ENCODE peak calls at places on chromosomes 5 and 9, in eight cellular contexts. One of them, this sample, is unnamed.

GRCh38 chr5:79802995-79803394 is 113.4 kb downstream of the CMYA5 start:
- DNase-seq in activated naive CD8-positive, alpha-beta T cell treated with anti-CD3 and anti-CD28 coated beads, Interleukin-2, amount 50 U/mL, for 24 hours: no peak
- DNase-seq in AML-193: no peak
- DNase-seq in NCI-H1092 treated with DMSO at 0.1 percent for 48 hours: no peak
- DNase-seq in HT1080: no peak
- DNase-seq in stimulated activated CD8-positive, alpha-beta memory T cell treated with anti-CD3 and anti-CD28 coated beads, Interleukin-15, amount 100 ng/mL, for 4 hours: no peak
- DNase-seq in adipocyte: no peak
- DNase-seq in AG08395: no peak
- DNase-seq in this sample: no peak

GRCh38 chr9:114931407-114931806 is 1.0 kb upstream of the TNFSF8 start:
- DNase-seq in HT1080: no peak
- DNase-seq in stimulated activated CD8-positive, alpha-beta memory T cell treated with anti-CD3 and anti-CD28 coated beads, Interleukin-15, amount 100 ng/mL, for 4 hours: no peak
- DNase-seq in NCI-H1092 treated with DMSO at 0.1 percent for 48 hours: no peak
- DNase-seq in adipocyte: no peak
- DNase-seq in activated naive CD8-positive, alpha-beta T cell treated with anti-CD3 and anti-CD28 coated beads, Interleukin-2, amount 50 U/mL, for 24 hours: no peak
- DNase-seq in AML-193: no peak
- DNase-seq in AG08395: no peak
- DNase-seq in this sample: no peak

GRCh38 chr5:43421450-43422133 is 9.4 kb upstream of the CCL28 start:
- DNase-seq in activated naive CD8-positive, alpha-beta T cell treated with anti-CD3 and anti-CD28 coated beads, Interleukin-2, amount 50 U/mL, for 24 hours: no peak
- DNase-seq in NCI-H1092 treated with DMSO at 0.1 percent for 48 hours: no peak
- DNase-seq in HT1080: no peak
- DNase-seq in adipocyte: no peak
- DNase-seq in stimulated activated CD8-positive, alpha-beta memory T cell treated with anti-CD3 and anti-CD28 coated beads, Interleukin-15, amount 100 ng/mL, for 4 hours: no peak
- DNase-seq in AML-193: no peak
- DNase-seq in AG08395: no peak
- DNase-seq in this sample: no peak

GRCh38 chr5:96734871-96735325 is 72.7 kb downstream of the CAST start:
- DNase-seq in NCI-H1092 treated with DMSO at 0.1 percent for 48 hours: no peak
- DNase-seq in AML-193: peak
- DNase-seq in AG08395: no peak
- DNase-seq in HT1080: peak
- DNase-seq in adipocyte: peak
- DNase-seq in stimulated activated CD8-positive, alpha-beta memory T cell treated with anti-CD3 and anti-CD28 coated beads, Interleukin-15, amount 100 ng/mL, for 4 hours: no peak
- DNase-seq in activated naive CD8-positive, alpha-beta T cell treated with anti-CD3 and anti-CD28 coated beads, Interleukin-2, amount 50 U/mL, for 24 hours: no peak
- DNase-seq in this sample: no peak

GRCh38 chr5:5474961-5475360 is 52.5 kb downstream of the ICE1 start:
- DNase-seq in AML-193: no peak
- DNase-seq in HT1080: no peak
- DNase-seq in activated naive CD8-positive, alpha-beta T cell treated with anti-CD3 and anti-CD28 coated beads, Interleukin-2, amount 50 U/mL, for 24 hours: no peak
- DNase-seq in AG08395: no peak
- DNase-seq in NCI-H1092 treated with DMSO at 0.1 percent for 48 hours: no peak
- DNase-seq in stimulated activated CD8-positive, alpha-beta memory T cell treated with anti-CD3 and anti-CD28 coated beads, Interleukin-15, amount 100 ng/mL, for 4 hours: no peak
- DNase-seq in adipocyte: no peak
- DNase-seq in this sample: no peak

GRCh38 chr9:121636411-121636865 is 15.0 kb upstream of the DAB2IP start:
- DNase-seq in activated naive CD8-positive, alpha-beta T cell treated with anti-CD3 and anti-CD28 coated beads, Interleukin-2, amount 50 U/mL, for 24 hours: no peak
- DNase-seq in AG08395: peak
- DNase-seq in NCI-H1092 treated with DMSO at 0.1 percent for 48 hours: no peak
- DNase-seq in stimulated activated CD8-positive, alpha-beta memory T cell treated with anti-CD3 and anti-CD28 coated beads, Interleukin-15, amount 100 ng/mL, for 4 hours: no peak
- DNase-seq in HT1080: no peak
- DNase-seq in AML-193: no peak
- DNase-seq in adipocyte: peak
- DNase-seq in this sample: no peak

GRCh38 chr9:117782931-117783788 is 79.0 kb downstream of the TLR4 start:
- DNase-seq in HT1080: peak
- DNase-seq in AML-193: peak
- DNase-seq in stimulated activated CD8-positive, alpha-beta memory T cell treated with anti-CD3 and anti-CD28 coated beads, Interleukin-15, amount 100 ng/mL, for 4 hours: peak
- DNase-seq in activated naive CD8-positive, alpha-beta T cell treated with anti-CD3 and anti-CD28 coated beads, Interleukin-2, amount 50 U/mL, for 24 hours: peak
- DNase-seq in adipocyte: peak
- DNase-seq in NCI-H1092 treated with DMSO at 0.1 percent for 48 hours: peak
- DNase-seq in AG08395: peak
- DNase-seq in this sample: peak

GRCh38 chr9:91734371-91734981 is 215.6 kb downstream of the ROR2 start:
- DNase-seq in AG08395: peak
- DNase-seq in NCI-H1092 treated with DMSO at 0.1 percent for 48 hours: peak
- DNase-seq in AML-193: no peak
- DNase-seq in activated naive CD8-positive, alpha-beta T cell treated with anti-CD3 and anti-CD28 coated beads, Interleukin-2, amount 50 U/mL, for 24 hours: peak
- DNase-seq in HT1080: peak
- DNase-seq in stimulated activated CD8-positive, alpha-beta memory T cell treated with anti-CD3 and anti-CD28 coated beads, Interleukin-15, amount 100 ng/mL, for 4 hours: peak
- DNase-seq in adipocyte: peak
- DNase-seq in this sample: peak

GRCh38 chr9:16267336-16268036 is 603.0 kb downstream of the BNC2 start:
- DNase-seq in adipocyte: peak
- DNase-seq in HT1080: peak
- DNase-seq in stimulated activated CD8-positive, alpha-beta memory T cell treated with anti-CD3 and anti-CD28 coated beads, Interleukin-15, amount 100 ng/mL, for 4 hours: no peak
- DNase-seq in activated naive CD8-positive, alpha-beta T cell treated with anti-CD3 and anti-CD28 coated beads, Interleukin-2, amount 50 U/mL, for 24 hours: no peak
- DNase-seq in NCI-H1092 treated with DMSO at 0.1 percent for 48 hours: peak
- DNase-seq in AML-193: no peak
- DNase-seq in AG08395: peak
- DNase-seq in this sample: peak

GRCh38 chr9:90943341-90943740 is 141.7 kb downstream of the SYK start:
- DNase-seq in adipocyte: peak
- DNase-seq in AML-193: no peak
- DNase-seq in HT1080: no peak
- DNase-seq in AG08395: peak
- DNase-seq in NCI-H1092 treated with DMSO at 0.1 percent for 48 hours: no peak
- DNase-seq in activated naive CD8-positive, alpha-beta T cell treated with anti-CD3 and anti-CD28 coated beads, Interleukin-2, amount 50 U/mL, for 24 hours: no peak
- DNase-seq in stimulated activated CD8-positive, alpha-beta memory T cell treated with anti-CD3 and anti-CD28 coated beads, Interleukin-15, amount 100 ng/mL, for 4 hours: no peak
- DNase-seq in this sample: no peak

GRCh38 chr5:119678351-119679028 is 49.1 kb downstream of the FAM170A start:
- DNase-seq in HT1080: no peak
- DNase-seq in adipocyte: no peak
- DNase-seq in activated naive CD8-positive, alpha-beta T cell treated with anti-CD3 and anti-CD28 coated beads, Interleukin-2, amount 50 U/mL, for 24 hours: no peak
- DNase-seq in AML-193: no peak
- DNase-seq in NCI-H1092 treated with DMSO at 0.1 percent for 48 hours: no peak
- DNase-seq in stimulated activated CD8-positive, alpha-beta memory T cell treated with anti-CD3 and anti-CD28 coated beads, Interleukin-15, amount 100 ng/mL, for 4 hours: no peak
- DNase-seq in AG08395: no peak
- DNase-seq in this sample: no peak

GRCh38 chr5:119355636-119356383 is at the start of gene TNFAIP8:
- DNase-seq in activated naive CD8-positive, alpha-beta T cell treated with anti-CD3 and anti-CD28 coated beads, Interleukin-2, amount 50 U/mL, for 24 hours: peak
- DNase-seq in adipocyte: peak
- DNase-seq in NCI-H1092 treated with DMSO at 0.1 percent for 48 hours: peak
- DNase-seq in stimulated activated CD8-positive, alpha-beta memory T cell treated with anti-CD3 and anti-CD28 coated beads, Interleukin-15, amount 100 ng/mL, for 4 hours: peak
- DNase-seq in HT1080: peak
- DNase-seq in AML-193: no peak
- DNase-seq in AG08395: peak
- DNase-seq in this sample: peak

GRCh38 chr9:114612272-114612923 is 1.3 kb downstream of the TMEM268 start:
- DNase-seq in HT1080: no peak
- DNase-seq in stimulated activated CD8-positive, alpha-beta memory T cell treated with anti-CD3 and anti-CD28 coated beads, Interleukin-15, amount 100 ng/mL, for 4 hours: no peak
- DNase-seq in AG08395: no peak
- DNase-seq in NCI-H1092 treated with DMSO at 0.1 percent for 48 hours: no peak
- DNase-seq in adipocyte: peak
- DNase-seq in activated naive CD8-positive, alpha-beta T cell treated with anti-CD3 and anti-CD28 coated beads, Interleukin-2, amount 50 U/mL, for 24 hours: peak
- DNase-seq in AML-193: no peak
- DNase-seq in this sample: no peak

GRCh38 chr5:10406636-10407035 is 35.0 kb upstream of the ROPN1L start:
- DNase-seq in AG08395: no peak
- DNase-seq in AML-193: no peak
- DNase-seq in NCI-H1092 treated with DMSO at 0.1 percent for 48 hours: no peak
- DNase-seq in adipocyte: no peak
- DNase-seq in activated naive CD8-positive, alpha-beta T cell treated with anti-CD3 and anti-CD28 coated beads, Interleukin-2, amount 50 U/mL, for 24 hours: no peak
- DNase-seq in stimulated activated CD8-positive, alpha-beta memory T cell treated with anti-CD3 and anti-CD28 coated beads, Interleukin-15, amount 100 ng/mL, for 4 hours: no peak
- DNase-seq in HT1080: no peak
- DNase-seq in this sample: no peak

GRCh38 chr9:87445646-87446045 is 52.0 kb upstream of the DAPK1 start:
- DNase-seq in adipocyte: peak
- DNase-seq in activated naive CD8-positive, alpha-beta T cell treated with anti-CD3 and anti-CD28 coated beads, Interleukin-2, amount 50 U/mL, for 24 hours: peak
- DNase-seq in NCI-H1092 treated with DMSO at 0.1 percent for 48 hours: no peak
- DNase-seq in HT1080: peak
- DNase-seq in stimulated activated CD8-positive, alpha-beta memory T cell treated with anti-CD3 and anti-CD28 coated beads, Interleukin-15, amount 100 ng/mL, for 4 hours: no peak
- DNase-seq in AML-193: peak
- DNase-seq in AG08395: no peak
- DNase-seq in this sample: peak

GRCh38 chr9:6876195-6876594 is 118.4 kb downstream of the KDM4C start:
- DNase-seq in adipocyte: no peak
- DNase-seq in stimulated activated CD8-positive, alpha-beta memory T cell treated with anti-CD3 and anti-CD28 coated beads, Interleukin-15, amount 100 ng/mL, for 4 hours: no peak
- DNase-seq in AG08395: no peak
- DNase-seq in activated naive CD8-positive, alpha-beta T cell treated with anti-CD3 and anti-CD28 coated beads, Interleukin-2, amount 50 U/mL, for 24 hours: no peak
- DNase-seq in NCI-H1092 treated with DMSO at 0.1 percent for 48 hours: no peak
- DNase-seq in HT1080: no peak
- DNase-seq in AML-193: no peak
- DNase-seq in this sample: no peak

GRCh38 chr5:68894673-68895072 is 199.1 kb upstream of the SLC30A5 start:
- DNase-seq in stimulated activated CD8-positive, alpha-beta memory T cell treated with anti-CD3 and anti-CD28 coated beads, Interleukin-15, amount 100 ng/mL, for 4 hours: no peak
- DNase-seq in AG08395: no peak
- DNase-seq in adipocyte: peak
- DNase-seq in NCI-H1092 treated with DMSO at 0.1 percent for 48 hours: no peak
- DNase-seq in HT1080: no peak
- DNase-seq in AML-193: no peak
- DNase-seq in activated naive CD8-positive, alpha-beta T cell treated with anti-CD3 and anti-CD28 coated beads, Interleukin-2, amount 50 U/mL, for 24 hours: no peak
- DNase-seq in this sample: no peak

This sample was measured in NB4.